ENCODE peak calls at places on chromosomes 6 and 20, in seven cellular contexts. L, R, Z, B, N, G and T are unnamed samples.

GRCh38 chr6:108312604-108313003 is 17.8 kb downstream of the AFG1L start:
- DNase-seq in N (no peak), R (peak; percentile 61), B (no peak), G (no peak), L (no peak), Z (peak; percentile 33), T (no peak)

GRCh38 chr6:56851104-56851503 is 103.8 kb upstream of the BEND6 start:
- DNase-seq in B (peak; percentile 81), L (peak; percentile 53), N (peak; percentile 65), R (no peak), Z (peak; percentile 33), G (peak; percentile 29), T (peak; percentile 81)

GRCh38 chr6:105301756-105302616 is 100.9 kb downstream of the PREP start:
- DNase-seq in B (no peak), Z (no peak), R (no peak), G (no peak), L (no peak), N (no peak), T (no peak)

GRCh38 chr6:110518281-110518623 is 41.8 kb upstream of the SLC22A16 start:
- DNase-seq in R (peak; percentile 34), N (no peak), G (peak; percentile 43), B (no peak), L (no peak), Z (no peak), T (peak; percentile 69)

GRCh38 chr6:81791756-81792155 is 39.3 kb upstream of the TENT5A start:
- DNase-seq in G (no peak), N (no peak), B (no peak), R (no peak), L (peak; percentile 25), Z (no peak), T (no peak)

GRCh38 chr6:72413884-72414283 is 208.0 kb upstream of the KCNQ5 start:
- DNase-seq in Z (peak; percentile 75), G (no peak), B (peak; percentile 50), L (no peak), R (peak; percentile 65), N (no peak), T (no peak)

GRCh38 chr6:162854734-162855191 is 127.0 kb downstream of the PACRG start:
- DNase-seq in R (no peak), N (no peak), B (peak; percentile 37), L (no peak), Z (no peak), G (peak; percentile 23), T (no peak)

GRCh38 chr6:151627689-151628444 is 134.1 kb downstream of the CCDC170 start:
- DNase-seq in Z (peak; percentile 15), N (peak; percentile 71), L (no peak), B (peak; percentile 24), G (no peak), R (peak; percentile 21), T (no peak)

GRCh38 chr6:136737343-136738177 is 54.7 kb downstream of the MAP3K5 start:
- DNase-seq in G (no peak), R (no peak), Z (no peak), N (no peak), B (peak; percentile 77), L (peak; percentile 70), T (no peak)

GRCh38 chr6:28648035-28648877 is 122.6 kb downstream of the GPX5 start:
- DNase-seq in R (peak; percentile 81), L (peak; percentile 86), Z (peak; percentile 81), G (peak; percentile 85), B (peak; percentile 64), N (peak; percentile 74), T (peak; percentile 82)

GRCh38 chr20:40768105-40768504 is 79.1 kb upstream of the MAFB start:
- DNase-seq in G (no peak), Z (no peak), B (no peak), R (no peak), N (no peak), L (no peak), T (no peak)

GRCh38 chr6:157059781-157060180 is 263.5 kb downstream of the TMEM242 start:
- DNase-seq in Z (no peak), R (no peak), G (peak; percentile 61), B (peak; percentile 49), L (peak; percentile 56), N (no peak), T (no peak)

GRCh38 chr20:33767739-33768138 is 35.9 kb downstream of the ZNF341 start:
- DNase-seq in G (no peak), R (no peak), N (no peak), L (no peak), Z (no peak), B (no peak), T (no peak)

GRCh38 chr20:34632870-34633452 is 43.9 kb downstream of the PIGU start:
- DNase-seq in R (no peak), Z (no peak), G (no peak), N (no peak), L (no peak), B (no peak), T (no peak)

GRCh38 chr20:46970937-46971630 is 76.4 kb downstream of the EYA2 start:
- DNase-seq in B (peak; percentile 76), N (peak; percentile 95), Z (peak; percentile 82), R (peak; percentile 21), G (peak; percentile 87), L (peak; percentile 24), T (peak; percentile 98)

GRCh38 chr6:135651964-135652755 is 154.6 kb upstream of the AHI1 start:
- DNase-seq in N (no peak), L (no peak), Z (no peak), B (peak; percentile 25), G (peak; percentile 12), R (no peak), T (peak; percentile 16)

GRCh38 chr6:152170313-152170701 is 362.8 kb downstream of the ESR1 start:
- DNase-seq in G (no peak), Z (no peak), B (no peak), N (no peak), L (no peak), R (no peak), T (peak; percentile 40)

GRCh38 chr6:20816126-20816525 is 281.9 kb downstream of the CDKAL1 start:
- DNase-seq in R (no peak), N (no peak), G (no peak), L (no peak), B (no peak), Z (no peak), T (no peak)

GRCh38 chr20:11511816-11512215 is 405.9 kb upstream of the BTBD3 start:
- DNase-seq in L (no peak), N (no peak), Z (no peak), G (no peak), B (peak; percentile 47), R (no peak), T (no peak)

GRCh38 chr20:63782051-63782471 is 42.5 kb downstream of the SLC2A4RG start:
- DNase-seq in N (no peak), L (no peak), Z (no peak), G (no peak), B (no peak), R (peak; percentile 60), T (peak; percentile 48)

GRCh38 chr6:10460096-10460495 is 45.2 kb upstream of the TFAP2A start:
- DNase-seq in L (no peak), N (no peak), B (no peak), G (no peak), R (no peak), Z (no peak), T (no peak)

GRCh38 chr20:47576516-47577033 is 74.9 kb downstream of the NCOA3 start:
- DNase-seq in B (peak; percentile 93), L (peak; percentile 95), G (peak; percentile 32), Z (peak; percentile 79), R (peak; percentile 97), N (peak; percentile 89), T (peak; percentile 54)

GRCh38 chr6:156336096-156336495 is 441.1 kb upstream of the ARID1B start:
- DNase-seq in N (no peak), B (no peak), R (peak; percentile 51), L (no peak), G (peak; percentile 57), Z (peak; percentile 17), T (no peak)

GRCh38 chr6:72305971-72306370 is 315.9 kb upstream of the KCNQ5 start:
- DNase-seq in L (no peak), N (no peak), G (no peak), R (no peak), Z (no peak), B (no peak), T (no peak)

GRCh38 chr6:68740828-68741500 is 105.9 kb downstream of the ADGRB3 start:
- DNase-seq in G (no peak), B (no peak), R (no peak), Z (no peak), L (no peak), N (no peak), T (no peak)

GRCh38 chr6:91166271-91166670 is 579.4 kb upstream of the MAP3K7 start:
- DNase-seq in R (no peak), G (no peak), B (peak; percentile 55), L (no peak), N (no peak), Z (no peak), T (no peak)
- H3K4me3 ChIP-seq in R (no peak overlapping the region), G (no peak overlapping the region), B (no peak overlapping the region), L (no peak overlapping the region), N (no peak overlapping the region), Z (no peak overlapping the region), T (no peak overlapping the region)

DNA sequence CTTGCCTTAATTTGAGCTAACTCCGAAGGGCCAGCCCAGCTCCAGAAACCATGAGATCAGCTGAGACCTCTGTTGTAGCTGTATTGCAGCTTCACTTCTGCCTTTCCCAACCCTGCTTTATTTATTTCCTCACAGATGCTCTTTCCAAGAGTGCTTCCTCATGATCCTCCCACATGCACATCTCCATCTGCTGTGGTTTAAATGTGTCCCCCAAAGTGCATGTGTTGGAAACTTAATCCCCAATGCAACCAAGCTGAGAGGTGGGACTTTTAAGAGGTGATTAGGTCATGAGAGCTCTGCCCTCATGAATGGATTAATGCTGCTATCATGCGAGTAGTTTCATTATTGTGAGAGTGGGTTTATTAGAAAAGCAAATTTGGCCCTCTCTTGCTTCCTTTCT is 164.4 kb upstream of the TAB2 start:
- DNase-seq in L (no peak), N (no peak), B (no peak), G (no peak), Z (no peak), R (no peak), T (no peak)
- H3K4me2 ChIP-seq in L (no peak overlapping the region), N (no peak overlapping the region), B (no peak overlapping the region), G (no peak overlapping the region), Z (no peak overlapping the region), R (no peak overlapping the region), T (no peak overlapping the region)

GRCh38 chr20:57288676-57289075 is 22.2 kb upstream of the BMP7 start:
- DNase-seq in L (no peak), Z (no peak), G (no peak), N (no peak), B (no peak), R (no peak), T (peak; percentile 15)
- TF ChIP-seq EZH2 in L (no peak), Z (no peak), G (no peak), N (no peak), B (no peak), R (no peak), T (no peak)

DNA sequence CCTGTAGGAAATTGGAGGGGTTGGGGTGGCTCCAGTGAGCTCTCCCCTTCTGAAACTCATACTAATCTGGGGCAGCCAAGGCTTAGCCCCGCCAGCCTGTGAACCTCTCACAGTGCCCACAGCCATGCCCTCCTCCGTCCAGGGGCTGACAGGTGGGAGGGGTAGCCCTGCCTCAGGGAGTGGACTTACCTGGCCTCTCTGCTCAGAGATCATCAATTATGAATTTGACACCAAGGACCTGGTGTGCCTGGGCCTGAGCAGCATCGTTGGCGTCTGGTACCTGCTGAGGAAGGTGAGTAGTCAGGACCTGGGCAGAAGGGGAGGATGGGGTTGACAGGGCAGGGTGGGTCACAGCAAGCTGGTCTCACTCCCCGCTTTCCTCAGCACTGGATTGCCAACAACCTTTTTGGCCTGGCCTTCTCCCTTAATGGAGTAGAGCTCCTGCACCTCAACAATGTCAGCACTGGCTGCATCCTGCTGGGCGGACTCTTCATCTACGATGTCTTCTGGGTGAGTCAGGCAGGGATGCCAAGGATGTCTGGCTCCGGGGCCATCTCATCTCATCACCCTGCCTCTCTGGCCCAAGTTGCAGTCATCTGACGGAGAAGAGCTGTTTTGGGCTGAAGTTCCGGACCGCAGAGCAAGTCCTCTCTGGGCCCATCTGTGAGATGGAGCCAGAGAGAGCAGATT is 34.7 kb downstream of the HM13 start:
- DNase-seq in B (no peak), L (no peak), Z (peak; percentile 10), G (no peak), N (no peak), R (no peak), T (no peak)
- H3K4me3 ChIP-seq in B (no peak overlapping the region), L (no peak overlapping the region), Z (no peak overlapping the region), G (no peak overlapping the region), N (peak overlapping the region; percentile 61), R (no peak overlapping the region), T (peak overlapping the region; percentile 58)